ENCODE peak calls at places on chromosomes 3 and 15, in seven cellular contexts. D, W, H, R, S, X and T are unnamed samples.

GRCh38 chr15:51735611-51736010 is 1.8 kb downstream of the LYSMD2 start:
- DNase-seq in S (no peak), H (no peak), R (no peak), D (no peak), W (no peak), X (no peak), T (no peak)

GRCh38 chr3:121431717-121432517 is 113.9 kb downstream of the POLQ start:
- DNase-seq in X (no peak), W (no peak), D (peak), S (no peak), R (no peak), H (no peak), T (no peak)

GRCh38 chr15:31062310-31062964 is 39.1 kb downstream of the TRPM1 start:
- DNase-seq in R (no peak), X (no peak), W (no peak), D (no peak), H (no peak), S (no peak), T (no peak)

GRCh38 chr3:38337703-38338102 is 8.9 kb upstream of the XYLB start:
- DNase-seq in S (no peak), H (no peak), W (no peak), X (no peak), D (no peak), R (no peak), T (no peak)

GRCh38 chr15:85100186-85100937 is 118.7 kb downstream of the PDE8A start:
- DNase-seq in D (no peak), W (no peak), X (no peak), R (no peak), S (no peak), H (no peak), T (no peak)

GRCh38 chr3:161310649-161311423 is 60.5 kb downstream of the SPTSSB start:
- DNase-seq in D (peak), H (no peak), R (no peak), W (no peak), X (no peak), S (no peak), T (no peak)

GRCh38 chr15:101807345-101807945 is 4.1 kb downstream of the OR4F6 start:
- DNase-seq in D (no peak), S (no peak), H (no peak), W (no peak), X (no peak), R (no peak), T (no peak)

GRCh38 chr15:51737538-51738305 is at the start of gene LYSMD2:
- DNase-seq in H (peak), X (peak), R (peak), W (peak), D (peak), S (peak), T (peak)

GRCh38 chr3:73925045-73925444 is 300.3 kb upstream of the PDZRN3 start:
- DNase-seq in H (no peak), D (no peak), W (no peak), X (no peak), R (no peak), S (no peak), T (no peak)

GRCh38 chr3:37922721-37923575 is 61.3 kb downstream of the CTDSPL start:
- DNase-seq in D (no peak), H (peak), R (no peak), W (no peak), X (no peak), S (peak), T (no peak)

GRCh38 chr3:148023994-148024393 is 614.8 kb downstream of the ZIC1 start:
- DNase-seq in W (no peak), D (no peak), X (no peak), S (no peak), H (no peak), R (no peak), T (no peak)

GRCh38 chr3:127964053-127964452 is 49.0 kb downstream of the KBTBD12 start:
- DNase-seq in S (no peak), H (no peak), X (no peak), D (no peak), W (no peak), R (peak), T (no peak)

GRCh38 chr3:46993292-46993691 is 13.8 kb downstream of the NBEAL2 start:
- DNase-seq in S (no peak), W (no peak), R (no peak), H (no peak), D (no peak), X (no peak), T (no peak)

GRCh38 chr3:78687520-78687919 is 1080.3 kb downstream of the ROBO1 start:
- DNase-seq in X (no peak), D (no peak), S (no peak), W (no peak), H (no peak), R (no peak), T (no peak)

GRCh38 chr3:129063091-129063640 is 2.6 kb downstream of the GP9 start:
- DNase-seq in H (no peak), X (no peak), R (no peak), D (no peak), W (no peak), S (no peak), T (no peak)
- H3K4me3 ChIP-seq in H (no peak), X (no peak), R (no peak), D (no peak), W (no peak), S (no peak), T (no peak)

GRCh38 chr3:190505381-190506003 is 8.4 kb upstream of the IL1RAP start:
- DNase-seq in R (no peak), H (no peak), X (no peak), W (no peak), S (no peak), D (no peak), T (no peak)

GRCh38 chr3:190499157-190499556 is 14.7 kb upstream of the IL1RAP start:
- DNase-seq in R (no peak), X (no peak), W (no peak), S (no peak), H (no peak), D (no peak), T (no peak)

GRCh38 chr3:190506271-190506670 is 7.6 kb upstream of the IL1RAP start:
- DNase-seq in R (no peak), H (no peak), W (no peak), S (no peak), D (no peak), X (no peak), T (no peak)

GRCh38 chr3:190504354-190505125 is 9.3 kb upstream of the IL1RAP start:
- DNase-seq in W (no peak), S (no peak), D (no peak), X (no peak), R (no peak), H (no peak), T (no peak)
- TF ChIP-seq CTCF in W (no peak), S (no peak), D (no peak), X (no peak), R (no peak), H (no peak), T (no peak)

GRCh38 chr3:151227438-151228290 is 24.6 kb upstream of the GPR171 start:
- DNase-seq in H (peak), X (peak), S (peak), D (peak), R (peak), W (peak), T (peak)
- TF ChIP-seq POLR2A in H (no peak), X (no peak), S (no peak), D (no peak), R (no peak), W (no peak), T (no peak)

GRCh38 chr3:10437995-10438901 is 67.1 kb downstream of the ATP2B2 start:
- DNase-seq in W (no peak), D (no peak), H (peak), S (no peak), R (no peak), X (no peak), T (no peak)

GRCh38 chr3:10434938-10435336 is 70.4 kb downstream of the ATP2B2 start:
- DNase-seq in X (no peak), R (no peak), H (no peak), D (no peak), S (no peak), W (no peak), T (no peak)

GRCh38 chr3:10438902-10439610 is 66.3 kb downstream of the ATP2B2 start:
- DNase-seq in D (no peak), H (no peak), S (peak), W (no peak), R (no peak), X (no peak), T (no peak)

GRCh38 chr3:10435850-10436249 is 69.5 kb downstream of the ATP2B2 start:
- DNase-seq in X (no peak), S (no peak), R (no peak), D (no peak), H (no peak), W (no peak), T (no peak)

DNA sequence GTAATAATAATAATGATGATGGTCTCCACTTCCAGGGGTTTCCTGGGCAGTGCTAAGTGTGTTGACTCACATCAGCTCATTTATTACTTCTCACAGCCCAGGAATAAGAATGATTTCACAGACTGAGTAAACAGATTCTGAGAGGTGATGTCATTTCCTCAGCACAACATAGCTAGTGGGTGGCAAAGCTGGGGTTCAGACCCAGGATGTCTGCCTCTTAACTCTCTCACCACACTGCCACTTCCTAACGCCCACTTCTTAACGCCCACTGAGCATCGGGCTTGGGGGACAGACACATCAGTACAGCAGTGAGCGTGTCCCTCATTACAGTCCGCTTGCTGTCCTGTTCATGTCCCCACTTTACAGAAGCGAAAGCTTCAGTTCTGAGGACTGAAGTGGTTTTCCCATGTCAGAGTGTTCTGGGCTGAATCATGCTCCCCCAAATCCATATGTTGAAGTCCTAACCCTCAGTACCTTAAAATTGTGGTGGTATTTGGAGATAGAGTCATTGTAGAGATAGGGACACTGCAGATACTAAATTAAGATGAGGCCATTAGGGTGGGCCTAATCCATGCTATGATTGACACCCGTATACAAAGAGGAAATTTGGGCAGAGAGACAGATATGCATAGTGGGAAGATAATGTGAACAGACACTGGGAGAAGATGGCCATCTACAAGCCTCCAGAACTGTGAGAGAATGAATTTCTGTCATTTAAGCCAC is 68.0 kb downstream of the ATP2B2 start:
- DNase-seq in S (no peak), W (no peak), D (peak), H (no peak), R (no peak), X (no peak), T (no peak)
- H3K4me3 ChIP-seq in S (no peak), W (no peak), D (no peak), H (no peak), R (no peak), X (no peak), T (no peak)

DNA sequence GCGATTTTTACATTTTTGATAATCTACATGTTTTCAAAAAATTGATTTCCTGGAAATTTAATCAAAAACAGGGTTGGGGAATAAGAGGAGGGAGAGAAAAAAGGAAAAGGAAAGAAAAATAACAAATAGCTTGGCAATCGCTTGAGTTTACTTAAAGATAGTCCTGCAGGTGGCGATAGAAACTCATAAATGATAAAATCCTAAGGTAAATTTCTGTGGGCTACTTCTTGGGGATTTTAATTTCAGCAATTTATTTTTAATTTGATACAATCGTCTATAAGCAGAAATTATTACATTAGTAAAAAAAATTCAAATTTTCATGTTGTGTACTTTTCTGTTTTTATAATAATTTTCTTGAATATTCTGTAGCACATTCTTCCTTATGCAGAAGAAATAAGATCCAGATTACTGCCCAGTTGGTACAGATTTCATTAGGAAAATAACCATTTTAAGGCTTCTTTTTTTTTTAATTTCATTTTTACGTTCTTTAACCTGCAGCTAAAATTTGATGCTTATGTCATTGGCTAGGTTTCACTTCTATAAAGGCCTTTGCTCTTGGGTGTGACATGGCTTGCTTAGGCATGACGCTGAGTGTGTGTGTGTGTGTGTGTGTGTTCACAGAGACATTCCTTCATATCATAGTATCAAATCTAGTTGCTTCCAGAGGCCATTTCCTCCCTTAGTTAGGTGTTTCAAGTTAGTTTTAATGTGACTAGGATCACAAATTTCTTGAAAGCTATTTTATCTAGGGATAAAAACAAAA is 181.8 kb downstream of the MCTP2 start:
- DNase-seq in R (peak), S (no peak), X (no peak), D (no peak), W (no peak), H (no peak), T (no peak)
- TF ChIP-seq CTCF in R (peak), S (peak), X (no peak), D (peak), W (peak), H (no peak), T (no peak)

DNA sequence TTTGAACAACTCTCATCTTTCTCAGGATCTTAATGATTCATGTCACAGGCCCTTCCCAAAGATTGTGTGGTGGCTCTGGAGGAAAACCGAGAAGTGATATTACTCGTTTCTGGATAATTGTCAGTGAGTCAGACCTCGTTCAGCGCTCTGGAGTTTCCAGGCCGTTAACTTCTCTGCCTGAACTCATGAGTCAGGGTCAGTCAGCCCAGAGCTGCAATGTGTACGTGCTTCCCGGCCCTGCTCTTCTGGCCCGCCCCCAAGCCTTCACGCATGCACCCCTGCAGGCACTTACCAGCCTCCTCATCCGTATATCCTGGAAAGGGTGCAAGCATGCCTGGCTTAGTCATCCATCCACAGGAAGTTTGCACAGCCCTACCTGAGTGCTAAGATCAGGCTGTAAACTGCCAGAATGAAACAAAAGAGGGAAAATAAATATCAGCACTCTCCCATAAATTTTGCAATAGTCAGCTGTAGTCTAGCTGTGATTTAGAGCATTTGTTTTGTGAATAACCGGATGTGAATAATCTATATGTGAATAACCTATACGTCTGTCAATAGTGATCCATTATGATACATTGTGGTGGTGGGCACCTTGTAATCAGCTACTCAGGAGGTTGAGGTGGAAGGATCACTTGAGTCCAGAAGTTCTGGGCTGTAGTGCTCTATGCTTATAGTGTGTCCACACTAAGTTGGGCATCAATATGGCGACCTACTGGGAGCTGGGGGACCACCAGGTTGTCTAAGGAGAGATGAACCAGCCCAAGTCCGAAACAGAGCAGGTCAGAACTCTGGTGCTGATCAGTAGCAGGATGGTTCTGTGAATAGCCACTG is 35.3 kb upstream of the SEMA4B start:
- DNase-seq in H (no peak), S (peak), X (peak), D (peak), W (no peak), R (peak), T (peak)
- TF ChIP-seq POLR2A in H (no peak), S (peak), X (no peak), D (no peak), W (no peak), R (no peak), T (no peak)

GRCh38 chr15:25436707-25437106 is 2.1 kb downstream of the UBE3A start:
- DNase-seq in D (no peak), W (no peak), R (no peak), H (no peak), S (no peak), X (no peak), T (no peak)
- H3K4me3 ChIP-seq in D (no peak), W (peak), R (peak), H (peak), S (no peak), X (peak), T (no peak)

GRCh38 chr3:173371848-173372487 is 25.6 kb upstream of the NLGN1 start:
- DNase-seq in W (peak), R (peak), D (no peak), S (no peak), H (no peak), X (no peak), T (no peak)
- TF ChIP-seq CTCF in W (peak), R (peak), D (peak), S (peak), H (no peak), X (peak), T (no peak)

DNA sequence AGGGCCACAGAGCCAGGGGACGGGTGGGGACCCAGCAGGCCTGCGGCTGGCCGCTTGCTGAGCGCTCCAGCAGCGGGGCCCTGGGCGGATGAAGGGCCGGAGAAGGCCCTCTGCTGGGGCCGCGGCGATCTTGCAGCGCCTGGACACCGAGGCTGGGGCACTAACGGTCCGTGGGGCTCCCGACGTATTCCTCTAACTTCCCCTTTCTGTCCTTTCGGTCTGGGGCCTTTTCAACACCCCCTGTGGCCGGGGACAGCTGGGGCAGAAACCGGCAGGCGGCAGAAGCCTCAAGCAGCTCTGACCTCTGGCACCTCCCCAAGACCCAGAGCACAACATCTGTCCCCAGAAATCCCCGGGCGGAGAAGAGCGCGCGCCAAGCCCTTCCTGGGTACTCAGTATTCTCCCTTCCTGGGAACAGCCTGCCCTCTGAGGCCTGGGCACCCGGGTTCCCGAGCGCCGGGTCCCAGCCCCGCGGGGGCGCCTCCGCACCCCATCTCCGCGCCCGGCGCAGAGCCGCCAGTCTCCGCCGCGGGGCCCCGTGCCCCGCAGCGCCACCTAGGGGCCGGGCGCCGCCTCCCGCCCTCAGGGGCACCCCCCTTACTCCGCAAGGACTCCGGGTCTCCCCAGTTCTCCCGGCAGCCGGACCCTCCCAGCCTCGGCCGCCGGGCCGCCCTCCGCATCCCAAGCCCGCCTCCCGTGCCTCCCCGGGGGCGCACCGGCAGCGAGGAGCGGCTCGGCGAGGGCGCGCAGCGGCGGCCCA is 587 bp upstream of the SLCO3A1 start:
- DNase-seq in W (peak), R (peak), H (peak), X (peak), D (peak), S (peak), T (peak)
- TF ChIP-seq POLR2A in W (no peak), R (peak), H (no peak), X (no peak), D (peak), S (no peak), T (no peak)